ENCODE peak calls at places on chromosomes 13 and 19, in four cellular contexts. R, U, L and M are unnamed samples.

GRCh38 chr13:68056816-68057710 is 826.9 kb upstream of the PCDH9 start:
- DNase-seq in R (peak), U (no peak), L (peak), M (no peak)

GRCh38 chr13:36891752-36892151 is 28.3 kb downstream of the SMAD9 start:
- DNase-seq in R (peak), U (no peak), L (peak), M (no peak)

GRCh38 chr19:46383171-46383815 is 30.1 kb downstream of the CCDC8 start:
- DNase-seq in R (no peak), U (no peak), L (no peak), M (no peak)

GRCh38 chr19:51546650-51547396 is 15.4 kb upstream of the SIGLEC6 start:
- DNase-seq in R (peak), U (no peak), L (peak), M (no peak)

GRCh38 chr13:81171065-81171647 is 830.2 kb upstream of the SPRY2 start:
- DNase-seq in R (no peak), U (no peak), L (peak), M (no peak)

GRCh38 chr19:41696402-41697197 is 8.5 kb upstream of the CEACAM7 start:
- DNase-seq in R (no peak), U (no peak), L (no peak), M (no peak)

GRCh38 chr19:55149078-55150003 is at the start of gene TNNT1:
- DNase-seq in R (no peak), U (no peak), L (no peak), M (no peak)

GRCh38 chr19:2543463-2544442 is 67.8 kb downstream of the GADD45B start:
- DNase-seq in R (peak), U (peak), L (peak), M (peak)

GRCh38 chr13:45538382-45538781 is 73.6 kb downstream of the COG3 start:
- DNase-seq in R (no peak), U (no peak), L (no peak), M (no peak)

GRCh38 chr13:43963726-43964125 is 84.0 kb downstream of the LACC1 start:
- DNase-seq in R (no peak), U (no peak), L (no peak), M (no peak)

GRCh38 chr19:7739211-7739752 is 7.4 kb upstream of the CLEC4G start:
- DNase-seq in R (no peak), U (no peak), L (no peak), M (no peak)

GRCh38 chr19:58311345-58311744 is 6.2 kb downstream of the ERVK3-1 start:
- DNase-seq in R (no peak), U (no peak), L (no peak), M (no peak)

GRCh38 chr13:107941345-107942029 is 273.8 kb downstream of the LIG4 start:
- DNase-seq in R (no peak), U (no peak), L (no peak), M (no peak)

GRCh38 chr13:33169273-33169980 is 116.1 kb downstream of the STARD13 start:
- DNase-seq in R (peak), U (no peak), L (peak), M (no peak)

GRCh38 chr13:44050450-44051063 is 170.9 kb downstream of the LACC1 start:
- DNase-seq in R (peak), U (no peak), L (no peak), M (no peak)

GRCh38 chr13:20424559-20424852 is 101.2 kb downstream of the CRYL1 start:
- DNase-seq in R (no peak), U (no peak), L (no peak), M (no peak)

GRCh38 chr19:38877781-38878574 is at the start of gene RINL:
- DNase-seq in R (no peak), U (no peak), L (no peak), M (no peak)

GRCh38 chr19:40702337-40703012 is 12.0 kb upstream of the NUMBL start:
- DNase-seq in R (no peak), U (no peak), L (peak), M (peak)

GRCh38 chr19:13156968-13157882 is 7.0 kb downstream of the IER2 start:
- DNase-seq in R (no peak), U (no peak), L (no peak), M (no peak)

GRCh38 chr19:13742756-13743155 is 21.6 kb upstream of the MRI1 start:
- DNase-seq in R (peak), U (no peak), L (peak), M (no peak)

GRCh38 chr13:102902789-102903347 is 57.0 kb downstream of the ERCC5 start:
- DNase-seq in R (no peak), U (no peak), L (no peak), M (no peak)

GRCh38 chr13:23707674-23708073 is 137.5 kb downstream of the TNFRSF19 start:
- DNase-seq in R (peak), U (no peak), L (no peak), M (no peak)

GRCh38 chr13:74886496-74886895 is 595.5 kb downstream of the TBC1D4 start:
- DNase-seq in R (peak), U (no peak), L (peak), M (no peak)

GRCh38 chr19:3338541-3339181 is 27.7 kb upstream of the NFIC start:
- DNase-seq in R (no peak), U (no peak), L (no peak), M (no peak)

GRCh38 chr13:110396476-110396875 is 89.4 kb downstream of the COL4A2 start:
- DNase-seq in R (no peak), U (no peak), L (no peak), M (no peak)

GRCh38 chr13:55583953-55584593 is 1556.6 kb upstream of the PRR20A start:
- DNase-seq in R (no peak), U (no peak), L (no peak), M (no peak)

GRCh38 chr19:41927810-41928192 is 448 bp downstream of the ERFL start:
- DNase-seq in R (no peak), U (no peak), L (no peak), M (no peak)

GRCh38 chr19:16589917-16590316 is 17.7 kb upstream of the SLC35E1 start:
- DNase-seq in R (no peak), U (no peak), L (no peak), M (no peak)

GRCh38 chr13:90882551-90882950 is 464.9 kb upstream of the MIR17HG start:
- DNase-seq in R (no peak), U (no peak), L (no peak), M (no peak)

GRCh38 chr13:111489301-111489700 is 168.9 kb downstream of the TEX29 start:
- DNase-seq in R (no peak), U (no peak), L (no peak), M (no peak)

GRCh38 chr19:7238091-7238490 is 56.1 kb downstream of the INSR start:
- DNase-seq in R (no peak), U (no peak), L (no peak), M (no peak)

GRCh38 chr19:45169602-45170001 is 8.4 kb downstream of the TRAPPC6A start:
- DNase-seq in R (no peak), U (no peak), L (no peak), M (no peak)

GRCh38 chr19:33727331-33728028 is 69.2 kb upstream of the KCTD15 start:
- DNase-seq in R (no peak), U (no peak), L (no peak), M (no peak)

GRCh38 chr19:35557539-35558399 is 5.7 kb downstream of the ATP4A start:
- DNase-seq in R (peak), U (peak), L (peak), M (peak)
- TF ChIP-seq CTCF in R (no peak), U (no peak), L (no peak), M (no peak)

GRCh38 chr19:4723465-4724251 is at the start of gene DPP9:
- DNase-seq in R (peak), U (peak), L (peak), M (peak)
- TF ChIP-seq CTCF in R (peak), U (no peak), L (no peak), M (peak)

GRCh38 chr13:42478531-42479156 is 95.3 kb upstream of the TNFSF11 start:
- DNase-seq in R (peak), U (no peak), L (no peak), M (no peak)
- TF ChIP-seq CTCF in R (peak), U (peak), L (peak), M (peak)

DNA sequence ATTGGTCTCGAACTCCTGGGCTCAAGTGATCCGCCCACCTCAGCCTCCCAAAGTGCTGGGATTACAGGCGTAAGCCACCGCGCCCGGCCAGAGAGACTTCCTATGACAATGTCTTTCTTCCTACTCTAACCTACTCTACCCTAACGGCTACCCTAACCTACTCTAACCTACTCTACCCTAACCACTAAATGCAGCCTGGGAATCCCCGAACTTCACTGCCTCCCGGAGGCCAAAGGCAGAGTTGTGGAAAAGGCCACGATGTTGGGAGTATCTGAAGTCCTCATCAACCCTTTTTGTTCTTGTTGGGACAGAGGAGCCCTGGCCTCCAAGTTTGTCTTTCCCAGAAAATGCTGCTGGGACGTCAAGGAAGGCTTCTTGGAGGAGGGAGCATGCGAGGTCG is 967 bp upstream of the NR2C2AP start:
- DNase-seq in R (no peak), U (no peak), L (no peak), M (no peak)
- TF ChIP-seq CTCF in R (no peak), U (no peak), L (no peak), M (no peak)

GRCh38 chr13:24894277-24894971 is 130.5 kb downstream of the RNF17 start:
- DNase-seq in R (no peak), U (no peak), L (no peak), M (no peak)
- TF ChIP-seq CTCF in R (no peak), U (no peak), L (no peak), M (no peak)

GRCh38 chr13:31913459-31913858 is 118.1 kb upstream of the FRY start:
- DNase-seq in R (no peak), U (no peak), L (no peak), M (no peak)
- TF ChIP-seq CTCF in R (no peak), U (no peak), L (peak), M (no peak)

GRCh38 chr19:31560771-31561080 is 211.5 kb upstream of the TSHZ3 start:
- DNase-seq in R (no peak), U (no peak), L (no peak), M (no peak)
- TF ChIP-seq CTCF in R (no peak), U (no peak), L (no peak), M (no peak)

GRCh38 chr19:1524972-1525325 is 1.1 kb downstream of the PLK5 start:
- DNase-seq in R (no peak), U (no peak), L (no peak), M (no peak)

GRCh38 chr19:1524206-1524971 is 512 bp downstream of the PLK5 start:
- DNase-seq in R (no peak), U (no peak), L (no peak), M (no peak)

GRCh38 chr19:1522838-1523237 is 1.0 kb upstream of the PLK5 start:
- DNase-seq in R (no peak), U (no peak), L (no peak), M (no peak)

GRCh38 chr19:1522061-1522460 is 1.8 kb upstream of the PLK5 start:
- DNase-seq in R (no peak), U (no peak), L (no peak), M (no peak)

GRCh38 chr19:1523412-1524205 is at the start of gene PLK5:
- DNase-seq in R (no peak), U (no peak), L (no peak), M (no peak)
- TF ChIP-seq CTCF in R (no peak), U (no peak), L (no peak), M (no peak)

DNA sequence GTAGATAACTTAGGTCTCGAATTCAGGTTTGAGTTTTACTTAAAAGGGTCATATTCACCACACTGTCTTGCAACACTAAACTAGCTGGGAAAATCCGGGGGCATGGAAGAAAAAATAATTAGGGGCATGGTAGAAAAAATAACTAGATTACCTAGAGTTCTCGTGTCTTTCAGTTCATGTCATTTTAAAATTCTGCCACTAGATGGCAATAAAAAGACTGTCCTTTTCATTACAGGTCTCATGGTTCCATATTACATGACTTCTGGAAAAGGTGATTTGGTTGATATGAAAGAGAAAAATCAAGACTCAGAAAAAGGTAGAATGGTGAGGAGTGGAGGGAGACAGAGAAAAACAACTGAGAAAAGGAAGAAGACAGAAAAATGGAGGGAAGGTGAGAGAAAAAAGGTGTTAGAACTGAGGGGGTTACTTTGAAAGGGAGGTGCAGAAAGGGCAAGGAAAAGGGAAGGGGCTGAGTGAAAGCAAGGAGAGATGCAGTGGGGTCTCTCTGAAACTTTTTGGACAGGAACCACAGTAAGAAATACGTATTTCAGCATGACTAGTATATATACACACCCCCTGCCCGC is 299.0 kb downstream of the KLF12 start:
- DNase-seq in R (peak), U (no peak), L (peak), M (no peak)
- TF ChIP-seq CTCF in R (peak), U (peak), L (peak), M (peak)